ENCODE peak calls at places on chromosomes 7 and 10, in five cellular contexts. Z, Q, A, D and U are unnamed samples.

GRCh38 chr10:14653271-14654161 is 121.2 kb downstream of the FAM107B start:
- DNase-seq in A (no peak), D (peak), Q (no peak), Z (no peak), U (peak)

GRCh38 chr7:131238260-131238940 is 89.3 kb upstream of the MKLN1 start:
- DNase-seq in A (no peak), Q (no peak), Z (no peak), D (no peak), U (peak)

GRCh38 chr7:157488966-157489365 is 152.2 kb downstream of the DNAJB6 start:
- DNase-seq in D (no peak), Z (no peak), Q (no peak), A (no peak), U (no peak)

GRCh38 chr10:60869916-60870728 is 73.9 kb downstream of the RHOBTB1 start:
- DNase-seq in Q (no peak), Z (no peak), A (no peak), D (no peak), U (no peak)

GRCh38 chr10:125881192-125881591 is at the start of gene DHX32:
- DNase-seq in Q (no peak), D (peak), A (no peak), Z (no peak), U (no peak)

GRCh38 chr7:41869596-41869995 is 166.7 kb upstream of the INHBA start:
- DNase-seq in Q (no peak), A (no peak), Z (no peak), D (no peak), U (no peak)

GRCh38 chr7:116669769-116670168 is 2.2 kb upstream of the MET start:
- DNase-seq in D (no peak), Q (no peak), Z (no peak), A (no peak), U (no peak)

GRCh38 chr10:122022276-122022675 is 33.3 kb downstream of the TACC2 start:
- DNase-seq in Z (no peak), A (no peak), D (no peak), Q (no peak), U (no peak)

GRCh38 chr10:75400769-75401568 is 595 bp downstream of the ZNF503 start:
- DNase-seq in Z (no peak), A (peak), D (peak), Q (no peak), U (peak)

GRCh38 chr10:520402-520787 is 169.1 kb downstream of the DIP2C start:
- DNase-seq in A (no peak), Z (no peak), Q (no peak), D (no peak), U (no peak)

GRCh38 chr10:100085596-100085995 is 3.9 kb upstream of the CPN1 start:
- DNase-seq in Q (no peak), D (no peak), A (no peak), Z (no peak), U (no peak)

GRCh38 chr7:81299272-81299671 is 380.4 kb upstream of the SEMA3C start:
- DNase-seq in D (no peak), Q (no peak), Z (no peak), A (no peak), U (peak)

GRCh38 chr7:46383605-46384004 is 462.5 kb upstream of the IGFBP3 start:
- DNase-seq in A (no peak), Z (no peak), D (no peak), Q (no peak), U (peak)

GRCh38 chr7:71735961-71736556 is 604.1 kb downstream of the GALNT17 start:
- DNase-seq in D (peak), A (no peak), Q (no peak), Z (peak), U (peak)

GRCh38 chr7:37986780-37987380 is 66.4 kb downstream of the EPDR1 start:
- DNase-seq in Z (no peak), A (no peak), D (no peak), Q (no peak), U (peak)